ENCODE peak calls at places on chromosomes 11 and 22, in four cellular contexts. B is A549, T is tibial nerve, U is heart left ventricle. Y is an unnamed sample. For H3K4me1, the result is how much of the 10 kb centered on the place peaks cover.

GRCh38 chr22:37639070-37639760 is at the start of gene SH3BP1:
- DNase-seq in U (peak), T (no peak), B (no peak), Y (peak)

GRCh38 chr11:130001491-130002351 is 914 bp downstream of the PRDM10 start:
- DNase-seq in U (no peak), B (peak), T (no peak), Y (no peak)

GRCh38 chr22:39234157-39234793 is 10.5 kb downstream of the PDGFB start:
- DNase-seq in U (peak), T (no peak), B (no peak), Y (no peak)

GRCh38 chr11:99260696-99261095 is 239.9 kb downstream of the CNTN5 start:
- DNase-seq in T (no peak), B (no peak), U (no peak), Y (no peak)

GRCh38 chr11:84091212-84091986 is 805.2 kb upstream of the CCDC90B start:
- DNase-seq in U (no peak), T (no peak), B (no peak), Y (no peak)

GRCh38 chr11:77379253-77379652 is 77.8 kb upstream of the GDPD4 start:
- DNase-seq in U (no peak), T (no peak), B (no peak), Y (no peak)

GRCh38 chr11:85766801-85767200 is 44.1 kb downstream of the SYTL2 start:
- DNase-seq in T (no peak), U (no peak), B (no peak), Y (no peak)

GRCh38 chr22:26835929-26836528 is 178.6 kb downstream of the MIAT start:
- DNase-seq in U (no peak), T (peak), B (peak), Y (peak)

GRCh38 chr22:28978158-28978557 is 83.5 kb downstream of the C22orf31 start:
- DNase-seq in T (no peak), U (peak), B (peak), Y (no peak)

GRCh38 chr11:129849447-129850130 is 33.9 kb downstream of the TMEM45B start:
- DNase-seq in T (no peak), U (no peak), B (no peak), Y (no peak)

GRCh38 chr11:117842131-117842941 is 17.8 kb upstream of the FXYD2 start:
- DNase-seq in B (no peak), T (no peak), U (peak), Y (peak)

GRCh38 chr22:42697542-42698013 is 23.1 kb downstream of the A4GALT start:
- DNase-seq in B (peak), T (no peak), U (peak), Y (no peak)

GRCh38 chr22:41146573-41146972 is 54.2 kb downstream of the EP300 start:
- DNase-seq in T (peak), U (no peak), B (no peak), Y (no peak)

GRCh38 chr11:35907648-35908431 is 36.0 kb upstream of the LDLRAD3 start:
- DNase-seq in T (no peak), B (peak), U (no peak), Y (no peak)

GRCh38 chr22:43388420-43388851 is 23.4 kb upstream of the MPPED1 start:
- DNase-seq in U (peak), T (peak), B (peak), Y (peak)

GRCh38 chr11:8624698-8625097 is 30.7 kb upstream of the STK33 start:
- DNase-seq in B (no peak), U (peak), T (no peak), Y (no peak)

GRCh38 chr11:19868281-19868821 is 155.7 kb downstream of the NAV2 start:
- DNase-seq in B (no peak), U (peak), T (no peak), Y (no peak)

GRCh38 chr11:2128102-2128511 is 11.1 kb downstream of the IGF2 start:
- DNase-seq in B (no peak), T (no peak), U (no peak), Y (no peak)

GRCh38 chr11:104665631-104666030 is 232.6 kb downstream of the CASP12 start:
- DNase-seq in U (no peak), T (no peak), B (no peak), Y (no peak)

GRCh38 chr11:76626921-76627391 is 43.6 kb downstream of the LRRC32 start:
- DNase-seq in B (no peak), U (no peak), T (no peak), Y (peak)

GRCh38 chr22:37483594-37484114 is 2.5 kb downstream of the MFNG start:
- DNase-seq in B (no peak), T (no peak), U (no peak), Y (no peak)

GRCh38 chr22:46256358-46256958 is 6.4 kb upstream of the CDPF1 start:
- DNase-seq in U (no peak), B (no peak), T (no peak), Y (no peak)

GRCh38 chr11:40027737-40028136 is 1431.7 kb downstream of the LRRC4C start:
- DNase-seq in U (no peak), B (no peak), T (no peak), Y (no peak)

GRCh38 chr11:75350743-75351540 is 519 bp downstream of the ARRB1 start:
- DNase-seq in U (peak), T (peak), B (no peak), Y (peak)

GRCh38 chr11:83047515-83048225 is 24.0 kb downstream of the RAB30 start:
- DNase-seq in T (no peak), U (no peak), B (no peak), Y (no peak)
- H3K4me1 ChIP-seq in T (under half), U (under half), B (half or more), Y (under half)

DNA sequence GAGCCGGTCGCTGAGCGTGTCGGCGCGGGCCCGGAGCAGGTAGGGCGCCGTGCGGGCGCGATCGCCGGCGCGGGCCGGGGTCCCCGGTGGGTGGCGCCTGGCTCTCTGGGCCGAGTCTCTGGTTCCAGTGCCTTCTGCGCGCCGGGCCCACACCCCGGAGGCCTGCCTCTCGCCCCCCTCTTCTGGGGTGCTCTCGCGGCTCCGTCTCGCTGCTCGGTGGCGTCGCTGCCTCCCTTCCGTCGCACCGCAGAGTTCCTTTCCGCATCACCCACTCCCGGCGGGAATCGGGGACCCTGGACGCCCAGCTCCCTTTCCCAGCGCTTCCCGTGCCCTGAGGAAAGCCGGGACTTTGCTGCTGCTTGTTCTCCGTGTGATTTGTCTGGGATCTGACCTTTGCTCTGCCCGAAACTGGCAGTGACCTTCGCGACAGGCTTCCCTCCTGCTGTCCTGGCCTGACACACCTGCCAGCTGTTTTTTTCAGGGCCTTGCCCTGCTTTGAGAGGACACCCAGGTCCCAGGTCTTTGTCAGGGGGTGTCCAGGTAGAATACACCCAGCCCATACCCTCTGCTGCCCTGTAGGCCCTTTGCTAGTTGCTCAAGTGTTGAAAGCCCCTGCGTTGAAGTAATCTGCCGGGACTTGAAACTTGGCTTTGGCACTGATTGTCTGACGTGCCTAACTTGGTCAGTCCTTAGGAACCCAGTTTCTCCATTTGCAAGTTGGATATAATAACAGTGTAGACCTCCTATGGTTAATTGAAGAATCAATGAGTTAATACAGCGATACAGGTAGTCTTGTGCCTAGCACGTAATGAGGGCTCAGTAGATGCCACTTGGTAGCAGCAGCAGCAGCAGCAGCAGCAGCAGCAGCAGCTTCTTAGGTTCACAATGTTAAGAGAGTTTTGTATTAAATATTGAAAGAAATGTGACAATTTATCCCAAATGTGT is 791 bp downstream of the FDX1 start:
- DNase-seq in B (no peak), U (peak), T (no peak), Y (peak)
- H3K4me1 ChIP-seq in B (under half), U (under half), T (under half), Y (under half)

GRCh38 chr11:64070301-64070656 is 34.5 kb downstream of the FLRT1 start:
- DNase-seq in B (no peak), T (no peak), U (no peak), Y (no peak)
- H3K4me1 ChIP-seq in B (under half), T (under half), U (under half), Y (under half)

GRCh38 chr11:65641233-65642013 is 3.5 kb downstream of the SIPA1 start:
- DNase-seq in T (no peak), U (no peak), B (no peak), Y (no peak)
- H3K4me1 ChIP-seq in T (half or more), U (under half), B (under half), Y (half or more)